ENCODE peak calls at places on chromosomes 13 and 19, in nine cellular contexts. V is stimulated activated naive CD8-positive, alpha-beta T cell treated with anti-CD3 and anti-CD28 coated beads, Interleukin-15, Interleukin-2, amounts not matched to agents 100 U/mL and 50 U/mL, for 24 hours; U is NT2/D1; L is AG20443; C is EL; N is activated CD8-positive, alpha-beta T cell treated with anti-CD3 and anti-CD28 coated beads, Interleukin-2, amount 10 ng/mL, durations not matched to agents 7 days and 5 days; A is Karpas-422; F is GM23338; T is NCI-H1436 treated with DMSO at 0.1 percent for 48 hours. B is an unnamed sample.

GRCh38 chr13:21913010-21913409 is 242.1 kb downstream of the FGF9 start:
- DNase-seq in V (peak), U (no peak), L (peak), C (no peak), N (no peak), A (peak), F (peak), T (no peak), B (no peak)

GRCh38 chr13:95319551-95320274 is 18.5 kb upstream of the ABCC4 start:
- DNase-seq in V (no peak), U (no peak), L (no peak), C (no peak), N (no peak), A (no peak), F (no peak), T (no peak), B (no peak)

GRCh38 chr19:49214701-49215100 is 57.1 kb downstream of the TRPM4 start:
- DNase-seq in V (no peak), U (no peak), L (no peak), C (no peak), N (no peak), A (peak), F (no peak), T (no peak), B (no peak)

GRCh38 chr13:21541271-21541670 is 62.7 kb downstream of the MICU2 start:
- DNase-seq in V (no peak), U (no peak), L (no peak), C (no peak), N (no peak), A (no peak), F (no peak), T (no peak), B (no peak)

GRCh38 chr13:51222510-51223283 is 499 bp downstream of the FAM124A start:
- DNase-seq in V (no peak), U (no peak), L (no peak), C (peak), N (no peak), A (no peak), F (peak), T (no peak), B (no peak)

GRCh38 chr13:45196622-45197021 is 4.2 kb downstream of the KCTD4 start:
- DNase-seq in V (no peak), U (no peak), L (no peak), C (peak), N (no peak), A (no peak), F (no peak), T (no peak), B (no peak)

GRCh38 chr13:111031531-111031961 is 83.6 kb upstream of the ARHGEF7 start:
- DNase-seq in V (no peak), U (no peak), L (peak), C (peak), N (no peak), A (no peak), F (no peak), T (no peak), B (no peak)

GRCh38 chr13:44240611-44241010 is 133.0 kb upstream of the SERP2 start:
- DNase-seq in V (no peak), U (no peak), L (no peak), C (no peak), N (no peak), A (no peak), F (no peak), T (no peak), B (no peak)

GRCh38 chr19:10424011-10424637 is 3.8 kb downstream of the PDE4A start:
- DNase-seq in V (peak), U (no peak), L (peak), C (peak), N (peak), A (peak), F (peak), T (no peak), B (no peak)

GRCh38 chr19:31317542-31317941 is 31.7 kb downstream of the TSHZ3 start:
- DNase-seq in V (no peak), U (no peak), L (no peak), C (no peak), N (no peak), A (no peak), F (peak), T (no peak), B (no peak)

GRCh38 chr19:961866-962620 is 22.1 kb upstream of the WDR18 start:
- DNase-seq in V (no peak), U (no peak), L (peak), C (no peak), N (no peak), A (no peak), F (no peak), T (no peak), B (no peak)

GRCh38 chr13:35920816-35921215 is 210.4 kb downstream of the DCLK1 start:
- DNase-seq in V (no peak), U (no peak), L (no peak), C (no peak), N (no peak), A (no peak), F (no peak), T (no peak), B (no peak)

GRCh38 chr19:20334760-20335159 is 167.7 kb downstream of the ZNF486 start:
- DNase-seq in V (no peak), U (no peak), L (no peak), C (no peak), N (no peak), A (no peak), F (no peak), T (no peak), B (no peak)

GRCh38 chr19:406121-406711 is 2.7 kb downstream of the C2CD4C start:
- DNase-seq in V (no peak), U (no peak), L (no peak), C (no peak), N (no peak), A (no peak), F (no peak), T (no peak), B (no peak)

GRCh38 chr19:11736696-11737095 is 2.0 kb downstream of the ZNF823 start:
- DNase-seq in V (peak), U (no peak), L (peak), C (peak), N (no peak), A (peak), F (peak), T (no peak), B (peak)

GRCh38 chr13:107767119-107767518 is 448.2 kb downstream of the LIG4 start:
- DNase-seq in V (no peak), U (no peak), L (no peak), C (no peak), N (no peak), A (no peak), F (no peak), T (peak), B (no peak)

GRCh38 chr13:73902847-73903246 is 231.4 kb downstream of the KLF12 start:
- DNase-seq in V (no peak), U (no peak), L (no peak), C (no peak), N (no peak), A (no peak), F (no peak), T (no peak), B (no peak)

GRCh38 chr19:10141479-10141878 is 21.8 kb upstream of the EIF3G start:
- DNase-seq in V (no peak), U (no peak), L (no peak), C (no peak), N (no peak), A (no peak), F (no peak), T (no peak), B (no peak)

GRCh38 chr19:2215281-2215751 is 20.8 kb downstream of the PLEKHJ1 start:
- DNase-seq in V (no peak), U (no peak), L (no peak), C (no peak), N (no peak), A (no peak), F (peak), T (no peak), B (no peak)

B was measured in naive B cell.